ENCODE peak calls at places on chromosomes 16 and 17, in four cellular contexts. L is cardiac fibroblast, S is thoracic aorta, X is NB4. E is an unnamed sample.

GRCh38 chr17:17590883-17591407 is 563 bp downstream of the PEMT start:
- DNase-seq in L (no peak), S (no peak), X (no peak), E (no peak)

GRCh38 chr17:4537451-4538235 is 17.5 kb downstream of the MYBBP1A start:
- DNase-seq in X (no peak), L (no peak), S (no peak), E (no peak)

GRCh38 chr16:58099097-58099955 is 29.9 kb downstream of the CFAP20 start:
- DNase-seq in X (no peak), L (no peak), S (no peak), E (no peak)

GRCh38 chr16:31700530-31701388 is 172.8 kb upstream of the ZNF267 start:
- DNase-seq in X (peak), S (no peak), L (peak), E (peak)

GRCh38 chr16:89272631-89273030 is 55.1 kb downstream of the ZNF778 start:
- DNase-seq in S (no peak), X (no peak), L (no peak), E (no peak)

GRCh38 chr16:426115-426905 is 861 bp downstream of the RAB11FIP3 start:
- DNase-seq in S (no peak), L (peak), X (peak), E (no peak)

GRCh38 chr17:37388266-37388665 is 12.5 kb downstream of the C17orf78 start:
- DNase-seq in X (no peak), L (no peak), S (no peak), E (peak)

GRCh38 chr16:87951550-87952538 is 610 bp downstream of the BANP start:
- DNase-seq in X (peak), S (no peak), L (peak), E (no peak)

GRCh38 chr17:32015245-32016013 is 8.2 kb downstream of the LRRC37B start:
- DNase-seq in L (no peak), S (no peak), X (peak), E (peak)

GRCh38 chr17:49278076-49278475 is 47.5 kb upstream of the PHOSPHO1 start:
- DNase-seq in S (no peak), X (no peak), L (no peak), E (no peak)

GRCh38 chr17:879546-879945 is 97.4 kb downstream of the MRM3 start:
- DNase-seq in S (peak), X (peak), L (peak), E (peak)

GRCh38 chr17:67071595-67071994 is 27.2 kb downstream of the CACNG1 start:
- DNase-seq in X (no peak), L (no peak), S (no peak), E (peak)

DNA sequence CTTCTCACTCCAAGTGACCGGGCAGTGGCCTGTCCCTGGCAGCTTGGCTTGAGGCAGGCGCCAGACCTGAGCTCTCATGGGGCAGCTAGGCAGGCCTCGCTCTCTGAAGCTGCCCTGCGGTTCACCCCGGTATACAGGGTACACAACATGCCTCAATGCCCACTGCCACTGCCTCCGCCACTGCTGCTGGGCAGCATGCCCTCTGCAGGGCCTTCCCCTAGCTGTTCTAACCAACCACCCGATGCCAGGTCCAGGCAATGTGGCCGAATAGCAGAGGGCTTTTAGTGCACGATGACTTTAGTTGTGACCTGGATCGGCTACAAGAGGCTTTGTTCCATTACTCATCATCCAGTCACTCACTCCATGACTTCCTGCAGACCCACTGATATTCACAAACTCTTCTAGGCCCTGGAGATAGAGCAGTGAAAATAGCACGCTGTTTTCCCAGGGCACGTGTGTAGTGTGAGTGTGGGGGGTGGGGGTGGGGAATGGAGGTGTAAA is 19.7 kb downstream of the CDC42EP4 start:
- DNase-seq in L (peak), X (peak), S (peak), E (peak)
- H3K4me3 ChIP-seq in L (peak), X (no peak), S (peak), E (no peak)

GRCh38 chr17:36131436-36131835 is 27.8 kb downstream of the CCL4 start:
- DNase-seq in L (no peak), S (no peak), X (peak), E (no peak)
- TF ChIP-seq CTCF in L (no peak), S (no peak), X (peak), E (no peak)

GRCh38 chr17:80738987-80739730 is 194.5 kb downstream of the RPTOR start:
- DNase-seq in L (no peak), S (no peak), X (no peak), E (no peak)
- H3K4me3 ChIP-seq in L (no peak), S (no peak), X (no peak), E (no peak)

GRCh38 chr17:28720247-28720996 is 637 bp downstream of the RPL23A start:
- DNase-seq in S (no peak), L (no peak), X (peak), E (no peak)
- TF ChIP-seq CTCF in S (no peak), L (peak), X (no peak), E (no peak)

GRCh38 chr17:42670199-42670924 is 6.4 kb downstream of the PLEKHH3 start:
- DNase-seq in S (no peak), L (no peak), X (no peak), E (no peak)
- H3K4me3 ChIP-seq in S (peak), L (no peak), X (no peak), E (no peak)

GRCh38 chr16:47995354-47995753 is 160.4 kb downstream of the ABCC12 start:
- DNase-seq in L (no peak), X (peak), S (no peak), E (no peak)
- TF ChIP-seq CTCF in L (peak), X (peak), S (no peak), E (peak)

DNA sequence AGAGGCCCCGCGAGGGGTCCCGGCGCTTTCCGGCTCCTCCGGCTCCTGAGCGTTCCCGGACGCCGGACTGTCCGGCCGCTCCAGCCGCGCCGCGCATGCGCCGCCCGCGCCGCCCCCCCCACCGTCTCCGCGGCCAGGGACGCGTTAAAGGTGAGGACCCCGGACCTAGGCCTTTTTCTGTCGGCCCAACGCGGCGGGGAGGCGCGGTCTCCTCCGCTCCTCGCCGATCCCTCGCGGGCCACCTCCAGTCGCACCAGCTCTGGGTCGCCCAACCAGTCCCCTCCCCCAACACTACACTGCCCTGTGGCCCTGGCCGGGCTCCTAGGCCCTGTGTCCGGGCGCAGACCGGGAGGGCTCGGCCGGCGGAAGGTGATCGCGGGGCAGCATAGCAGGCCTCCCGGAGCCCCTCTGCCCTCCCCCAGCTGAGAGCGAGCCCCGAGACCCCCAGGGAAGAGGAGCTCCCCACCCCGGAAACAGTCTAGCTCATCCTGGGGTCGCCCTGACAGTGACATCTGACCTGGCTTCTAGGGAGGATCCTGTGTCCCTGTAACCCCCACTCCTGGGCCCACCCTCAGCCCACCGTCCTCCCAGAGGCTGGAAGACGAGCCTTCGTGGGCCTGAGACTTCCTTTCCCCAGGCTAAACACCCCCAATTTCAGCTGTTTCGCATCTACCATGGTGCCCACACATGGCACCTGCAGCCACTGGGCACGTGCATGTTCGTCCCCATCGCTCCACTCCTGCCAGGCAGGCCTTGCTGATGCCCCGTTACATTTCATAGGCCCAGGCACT is 14.7 kb upstream of the BCAR1 start:
- DNase-seq in L (peak), S (no peak), X (no peak), E (peak)
- H3K4me3 ChIP-seq in L (peak), S (peak), X (no peak), E (peak)

E was measured in epithelial cell of esophagus.